ENCODE peak calls at places on chromosomes 11 and 22, in six cellular contexts. N is tibial nerve, F is upper lobe of right lung, G is cardiac muscle cell, D is HFFc6, E is cardiac fibroblast. M is an unnamed sample.

GRCh38 chr11:86149813-86150212 is 80.9 kb upstream of the PICALM start:
- DNase-seq in N (no peak), E (no peak), G (no peak), F (no peak), D (no peak), M (no peak)

GRCh38 chr11:116357769-116358544 is 414.8 kb downstream of the BUD13 start:
- DNase-seq in D (no peak), F (peak; percentile 76), N (no peak), G (peak; percentile 26), E (peak; percentile 1), M (peak; percentile 60)

GRCh38 chr22:36252754-36253522 is at the start of gene APOL1:
- DNase-seq in D (no peak), N (no peak), E (peak; percentile 39), G (no peak), F (peak; percentile 74), M (no peak)

GRCh38 chr11:19919050-19919561 is 206.5 kb downstream of the NAV2 start:
- DNase-seq in E (peak; percentile 94), N (no peak), G (peak; percentile 93), D (peak; percentile 96), F (peak; percentile 80), M (no peak)

GRCh38 chr11:126332221-126332711 is 23.2 kb upstream of the ST3GAL4 start:
- DNase-seq in N (peak; percentile 65), E (peak; percentile 84), G (peak; percentile 83), F (peak; percentile 40), D (peak; percentile 89), M (no peak)

GRCh38 chr11:75667268-75667830 is 1.5 kb downstream of the MAP6 start:
- DNase-seq in G (peak; percentile 21), F (peak; percentile 77), E (no peak), D (no peak), N (no peak), M (peak; percentile 34)

GRCh38 chr22:46025973-46026906 is 49.3 kb upstream of the WNT7B start:
- DNase-seq in N (peak; percentile 7), G (no peak), E (no peak), F (peak; percentile 32), D (no peak), M (no peak)

GRCh38 chr22:40345271-40345670 is 1.0 kb upstream of the ADSL start:
- DNase-seq in F (no peak), G (peak; percentile 23), E (peak; percentile 14), D (no peak), N (no peak), M (no peak)

GRCh38 chr11:790721-791564 is 1.1 kb upstream of the CEND1 start:
- DNase-seq in E (peak; percentile 52), N (no peak), G (peak; percentile 41), F (no peak), D (peak; percentile 22), M (no peak)

GRCh38 chr22:42425337-42425988 is 6.7 kb downstream of the NFAM1 start:
- DNase-seq in E (no peak), N (no peak), D (no peak), G (no peak), F (no peak), M (no peak)

GRCh38 chr22:40224702-40225101 is 47.0 kb downstream of the TNRC6B start:
- DNase-seq in D (no peak), G (no peak), N (no peak), E (no peak), F (no peak), M (no peak)

GRCh38 chr22:30260682-30261081 is 6.0 kb downstream of the OSM start:
- DNase-seq in G (no peak), F (no peak), D (no peak), N (no peak), E (no peak), M (no peak)

GRCh38 chr11:32531528-32531927 is 52.1 kb upstream of the EIF3M start:
- DNase-seq in E (peak; percentile 41), N (no peak), F (no peak), D (no peak), G (peak; percentile 64), M (no peak)

GRCh38 chr22:23569291-23569690 is 10.8 kb downstream of the IGLL1 start:
- DNase-seq in N (no peak), D (no peak), G (no peak), F (no peak), E (no peak), M (no peak)

GRCh38 chr11:86537541-86538222 is 134.7 kb downstream of the ME3 start:
- DNase-seq in F (no peak), N (no peak), E (peak; percentile 50), G (peak; percentile 49), D (no peak), M (peak; percentile 10)

GRCh38 chr22:44354288-44354687 is 41.5 kb upstream of the SHISAL1 start:
- DNase-seq in G (no peak), E (no peak), N (no peak), F (peak; percentile 10), D (no peak), M (no peak)

GRCh38 chr11:119482561-119483001 is 59.6 kb upstream of the THY1 start:
- DNase-seq in D (no peak), E (no peak), G (no peak), N (no peak), F (no peak), M (no peak)

GRCh38 chr22:46613606-46613997 is 6.6 kb upstream of the GRAMD4 start:
- DNase-seq in D (no peak), E (peak; percentile 49), F (no peak), G (no peak), N (no peak), M (no peak)

GRCh38 chr11:7597620-7598019 is 75.7 kb downstream of the CYB5R2 start:
- DNase-seq in G (no peak), F (peak; percentile 77), E (no peak), D (no peak), N (no peak), M (no peak)

GRCh38 chr11:69101792-69102152 is 53.0 kb downstream of the TPCN2 start:
- DNase-seq in E (no peak), N (no peak), F (no peak), G (no peak), D (no peak), M (no peak)

GRCh38 chr11:117221775-117222517 is 9.9 kb downstream of the PCSK7 start:
- DNase-seq in E (peak; percentile 94), F (no peak), N (peak; percentile 79), D (peak; percentile 52), G (peak; percentile 85), M (no peak)

GRCh38 chr22:22720201-22720723 is 75.8 kb downstream of the GGTLC2 start:
- DNase-seq in G (peak; percentile 75), F (no peak), D (peak; percentile 11), E (peak; percentile 57), N (no peak), M (peak; percentile 74)

GRCh38 chr22:24744638-24745037 is 29.9 kb downstream of the PIWIL3 start:
- DNase-seq in E (no peak), G (peak; percentile 26), F (no peak), D (no peak), N (no peak), M (no peak)

GRCh38 chr22:37397246-37397645 is 30.0 kb downstream of the ELFN2 start:
- DNase-seq in N (no peak), D (no peak), G (no peak), E (no peak), F (no peak), M (no peak)

GRCh38 chr11:89625171-89625570 is 84.9 kb upstream of the TRIM77 start:
- DNase-seq in D (no peak), F (no peak), E (no peak), G (no peak), N (no peak), M (peak; percentile 7)
- TF ChIP-seq CTCF in D (no peak), F (no peak), E (no peak), G (peak; percentile 14), N (no peak), M (peak; percentile 44)

GRCh38 chr22:19717691-19718254 is 3.5 kb downstream of the SEPTIN5 start:
- DNase-seq in E (peak; percentile 72), N (peak; percentile 53), F (peak; percentile 89), D (peak; percentile 39), G (peak; percentile 77), M (peak; percentile 87)

GRCh38 chr22:19717181-19717580 is 2.9 kb downstream of the SEPTIN5 start:
- DNase-seq in N (no peak), E (no peak), G (no peak), D (no peak), F (no peak), M (no peak)

GRCh38 chr22:19719055-19719482 is 4.3 kb upstream of the GP1BB start:
- DNase-seq in G (peak; percentile 25), D (no peak), F (no peak), E (no peak), N (no peak), M (no peak)

GRCh38 chr22:19719488-19720021 is 3.8 kb upstream of the GP1BB start:
- DNase-seq in N (no peak), G (no peak), E (no peak), F (no peak), D (no peak), M (no peak)

DNA sequence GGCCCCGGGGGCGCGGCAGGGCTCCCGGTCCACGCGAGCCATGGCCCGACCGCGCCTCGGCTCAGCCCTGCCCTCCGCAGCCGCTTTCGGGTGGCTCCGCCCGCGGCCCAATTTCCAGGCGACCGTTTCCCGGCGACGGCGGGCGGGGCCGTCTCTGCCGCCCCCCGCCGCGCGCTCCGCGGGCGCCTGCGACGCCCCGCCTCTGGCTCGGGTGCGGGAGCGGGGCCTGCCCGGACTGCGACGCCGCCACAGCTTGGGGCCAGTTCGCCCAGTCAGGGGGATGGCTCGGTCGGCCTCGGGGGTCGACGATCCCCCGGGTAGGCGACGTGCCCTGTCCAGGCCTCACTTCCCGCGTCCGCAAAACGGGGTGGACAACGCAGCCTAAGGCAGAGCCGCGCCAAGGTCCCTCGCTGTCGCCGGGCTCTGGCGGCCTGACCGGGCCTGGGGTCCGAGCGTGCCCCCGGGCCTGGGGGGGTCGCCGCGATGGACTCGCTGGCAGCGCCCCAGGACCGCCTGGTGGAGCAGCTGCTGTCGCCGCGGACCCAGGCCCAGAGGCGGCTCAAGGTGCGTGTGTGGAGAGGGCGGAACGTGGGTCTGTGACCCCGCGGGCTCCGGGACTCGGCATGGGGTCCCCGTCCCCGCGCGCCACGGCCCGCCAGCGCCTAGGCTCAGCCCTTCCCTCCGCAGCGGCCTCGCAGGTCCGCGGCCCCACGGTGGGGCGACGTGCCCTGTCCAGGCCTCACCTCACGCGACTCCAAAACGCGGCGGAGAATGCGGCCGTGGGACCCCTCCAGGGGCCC is 4.2 kb downstream of the SEPTIN5 start:
- DNase-seq in E (no peak), G (no peak), D (no peak), F (no peak), N (no peak), M (no peak)
- TF ChIP-seq CTCF in E (no peak), G (no peak), D (peak; percentile 13), F (no peak), N (peak; percentile 8), M (peak; percentile 69)

GRCh38 chr11:61890536-61891330 is 612 bp downstream of the FADS3 start:
- DNase-seq in F (peak; percentile 78), N (no peak), G (peak; percentile 66), E (peak; percentile 64), D (peak; percentile 80), M (no peak)
- TF ChIP-seq CTCF in F (peak; percentile 20), N (no peak), G (no peak), E (no peak), D (peak; percentile 51), M (no peak)

DNA sequence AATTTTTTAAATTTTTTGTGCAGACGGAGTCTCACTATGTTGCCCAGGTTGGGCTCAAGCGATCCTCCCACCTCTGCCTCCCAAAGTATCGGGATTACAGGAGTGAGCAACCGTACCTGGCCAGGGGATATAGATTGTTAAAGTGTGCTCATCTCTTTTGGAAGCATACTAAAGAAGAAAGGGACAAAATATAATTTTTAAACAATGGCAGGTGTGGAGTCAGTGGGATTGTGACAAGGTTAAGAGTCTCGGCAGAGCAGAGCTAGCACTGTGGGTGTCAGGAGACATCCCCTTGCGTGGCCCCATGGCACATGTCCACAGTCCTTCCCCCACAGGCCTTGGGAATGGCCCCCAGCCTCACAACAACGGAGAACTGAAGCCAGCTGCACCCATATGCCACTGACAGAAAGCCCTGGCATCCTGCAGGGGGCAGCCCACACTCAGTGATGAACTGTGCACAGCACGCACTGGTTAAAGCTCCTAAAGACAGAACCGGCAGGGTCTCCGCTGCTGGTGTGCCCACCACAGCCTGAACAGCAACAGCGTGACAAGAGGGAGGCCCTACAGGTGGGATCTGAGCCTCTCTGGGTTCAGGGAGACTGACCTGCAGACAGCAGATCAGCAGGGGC is 29.9 kb downstream of the SERPIND1 start:
- DNase-seq in G (peak; percentile 56), F (no peak), D (peak; percentile 25), E (peak; percentile 52), N (no peak), M (peak; percentile 46)
- TF ChIP-seq CTCF in G (peak; percentile 69), F (peak; percentile 20), D (peak; percentile 78), E (peak; percentile 65), N (no peak), M (peak; percentile 35)

M was measured in endothelial cell.